ENCODE peak calls at places on chromosomes 3 and 15, in four cellular contexts. F, V, L and P are unnamed samples.

GRCh38 chr3:58288011-58288728 is 17.9 kb upstream of the RPP14 start:
- DNase-seq in F (no peak), V (no peak), L (no peak), P (no peak)

GRCh38 chr3:36786921-36787890 is 22.9 kb upstream of the DCLK3 start:
- DNase-seq in F (no peak), V (no peak), L (no peak), P (no peak)

GRCh38 chr15:55106155-55106554 is 90.6 kb downstream of the RSL24D1 start:
- DNase-seq in F (no peak), V (no peak), L (no peak), P (no peak)

GRCh38 chr15:80854104-80854503 is 74.9 kb downstream of the CEMIP start:
- DNase-seq in F (no peak), V (no peak), L (no peak), P (no peak)

GRCh38 chr15:75171408-75171807 is 30.3 kb upstream of the C15orf39 start:
- DNase-seq in F (peak; percentile 90), V (no peak), L (no peak), P (peak; percentile 60)

GRCh38 chr3:11642455-11643162 is 1.1 kb downstream of the VGLL4 start:
- DNase-seq in F (peak; percentile 81), V (peak; percentile 54), L (peak; percentile 29), P (peak; percentile 82)

GRCh38 chr15:91522609-91523332 is 330.7 kb upstream of the SLCO3A1 start:
- DNase-seq in F (peak; percentile 80), V (peak; percentile 4), L (no peak), P (peak; percentile 35)

GRCh38 chr3:169348981-169349942 is 314.2 kb downstream of the MECOM start:
- DNase-seq in F (peak; percentile 43), V (no peak), L (no peak), P (no peak)

GRCh38 chr3:114498779-114499370 is 205.0 kb downstream of the TIGIT start:
- DNase-seq in F (peak; percentile 81), V (peak; percentile 36), L (peak; percentile 38), P (no peak)

GRCh38 chr3:58585994-58586393 is 8.8 kb upstream of the FAM107A start:
- DNase-seq in F (no peak), V (peak; percentile 52), L (no peak), P (no peak)

GRCh38 chr15:67114846-67115521 is 49.6 kb downstream of the SMAD3 start:
- DNase-seq in F (peak; percentile 56), V (no peak), L (no peak), P (no peak)

GRCh38 chr3:190848891-190849290 is 13.6 kb downstream of the GMNC start:
- DNase-seq in F (no peak), V (no peak), L (no peak), P (no peak)

GRCh38 chr3:73576995-73577394 is 47.7 kb downstream of the PDZRN3 start:
- DNase-seq in F (peak; percentile 76), V (no peak), L (no peak), P (no peak)

GRCh38 chr3:111070772-111071256 is 802 bp upstream of the NECTIN3 start:
- DNase-seq in F (no peak), V (no peak), L (no peak), P (no peak)

GRCh38 chr3:42830437-42831320 is 21.4 kb downstream of the ACKR2 start:
- DNase-seq in F (peak; percentile 21), V (peak; percentile 77), L (no peak), P (no peak)

GRCh38 chr3:195543642-195544536 is 764 bp upstream of the PPP1R2 start:
- DNase-seq in F (no peak), V (peak; percentile 55), L (peak; percentile 24), P (no peak)

GRCh38 chr15:48090115-48090514 is 30.7 kb upstream of the SLC24A5 start:
- DNase-seq in F (no peak), V (no peak), L (no peak), P (no peak)

GRCh38 chr3:48899298-48899697 is 616 bp upstream of the SLC25A20 start:
- DNase-seq in F (no peak), V (no peak), L (no peak), P (peak; percentile 56)

GRCh38 chr3:187747506-187747905 is 2.2 kb upstream of the BCL6 start:
- DNase-seq in F (no peak), V (no peak), L (no peak), P (no peak)

GRCh38 chr3:187748050-187748481 is 2.8 kb upstream of the BCL6 start:
- DNase-seq in F (peak; percentile 78), V (peak; percentile 95), L (peak; percentile 96), P (peak; percentile 96)

GRCh38 chr3:187750513-187751123 is 5.3 kb upstream of the BCL6 start:
- DNase-seq in F (peak; percentile 20), V (peak; percentile 64), L (peak; percentile 54), P (peak; percentile 46)

GRCh38 chr3:187746479-187747335 is 1.4 kb upstream of the BCL6 start:
- DNase-seq in F (peak; percentile 49), V (peak; percentile 69), L (no peak), P (peak; percentile 60)

GRCh38 chr3:187750041-187750512 is 4.8 kb upstream of the BCL6 start:
- DNase-seq in F (peak; percentile 42), V (peak; percentile 66), L (peak; percentile 70), P (no peak)
- H3K9ac ChIP-seq in F (peak overlapping the region; percentile 34), V (no peak overlapping the region), L (no peak overlapping the region), P (no peak overlapping the region)

GRCh38 chr15:26771168-26771916 is 1.5 kb downstream of the GABRB3 start:
- DNase-seq in F (no peak), V (peak; percentile 94), L (peak; percentile 85), P (no peak)

GRCh38 chr15:26772588-26773484 is at the start of gene GABRB3:
- DNase-seq in F (no peak), V (peak; percentile 89), L (peak; percentile 59), P (no peak)

GRCh38 chr15:26773917-26774316 is 1.1 kb upstream of the GABRB3 start:
- DNase-seq in F (no peak), V (peak; percentile 69), L (peak; percentile 33), P (no peak)

GRCh38 chr15:26773485-26773877 is 615 bp upstream of the GABRB3 start:
- DNase-seq in F (no peak), V (peak; percentile 52), L (no peak), P (no peak)

DNA sequence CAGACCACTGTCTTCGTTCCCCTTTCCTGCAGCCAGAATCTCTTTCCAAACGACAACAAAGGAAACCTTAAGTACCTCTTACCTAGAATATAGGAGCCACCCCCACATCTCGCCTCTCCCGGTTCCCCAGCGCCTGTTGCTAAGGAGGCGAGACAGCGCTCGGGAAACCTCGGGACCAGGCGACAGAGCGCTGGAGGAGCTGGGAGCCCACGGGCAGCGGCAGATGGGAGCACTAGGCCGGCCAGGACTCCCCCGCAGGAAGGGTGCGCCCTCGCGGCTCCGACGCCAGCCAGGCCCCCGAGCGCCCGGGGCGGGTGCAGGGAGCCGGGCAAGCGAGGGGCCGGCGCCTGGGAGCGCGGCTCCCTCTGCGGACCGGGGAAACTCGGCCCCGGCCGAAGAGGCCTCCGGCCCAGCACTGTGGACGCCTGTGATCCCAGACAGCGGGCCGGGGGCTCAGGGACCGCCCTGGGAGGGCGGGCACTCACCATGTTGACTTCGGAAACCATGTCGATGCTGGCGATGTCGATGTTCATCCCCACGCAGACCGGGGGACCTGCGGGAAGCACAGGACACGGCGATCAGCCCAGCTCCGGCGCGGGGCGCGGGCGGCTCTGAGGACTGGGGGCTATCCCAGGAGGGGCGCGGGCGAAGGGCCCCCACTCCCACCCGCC is 814 bp downstream of the GABRB3 start:
- DNase-seq in F (no peak), V (no peak), L (peak; percentile 17), P (no peak)
- H3K4me3 ChIP-seq in F (no peak overlapping the region), V (peak overlapping the region; percentile 79), L (peak overlapping the region; percentile 94), P (no peak overlapping the region)

GRCh38 chr15:101378879-101379278 is 83.8 kb upstream of the SNRPA1 start:
- DNase-seq in F (no peak), V (no peak), L (no peak), P (no peak)
- H3K4me1 ChIP-seq in F (no peaks in the 10 kb centered on the region), V (peaks cover 4% of the 10 kb centered on the region), L (no peaks in the 10 kb centered on the region), P (peaks cover 27% of the 10 kb centered on the region)

DNA sequence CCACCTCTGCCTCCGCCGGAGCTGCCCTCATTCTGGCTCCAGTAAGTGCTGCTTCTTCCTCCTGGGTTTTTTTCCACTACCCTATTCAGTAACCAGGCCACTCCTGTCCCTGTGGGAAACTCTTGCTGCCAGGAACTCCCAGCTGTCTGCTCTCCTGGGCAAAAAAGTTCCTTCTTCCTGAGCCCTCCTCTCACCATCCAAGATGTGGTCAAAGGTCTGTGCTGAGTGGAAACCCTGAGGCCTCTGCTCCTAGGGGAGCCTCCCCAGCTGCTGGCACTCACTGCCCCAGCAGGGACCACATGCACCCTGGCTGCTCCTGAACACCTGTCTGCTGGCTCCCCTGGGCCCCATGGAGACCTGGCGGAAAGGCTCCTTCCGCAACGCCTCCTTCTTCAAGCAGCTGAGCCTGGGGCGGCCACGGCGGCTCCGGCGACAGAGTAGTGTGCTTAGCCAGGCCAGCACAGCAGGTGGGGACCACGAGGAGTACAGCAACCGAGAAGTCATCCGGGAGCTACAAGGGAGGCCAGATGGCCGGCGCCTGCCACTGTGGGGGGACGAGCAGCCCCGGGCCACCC is 454 bp downstream of the C15orf62 start:
- DNase-seq in F (no peak), V (no peak), L (no peak), P (peak; percentile 44)
- H3K9ac ChIP-seq in F (no peak overlapping the region), V (no peak overlapping the region), L (peak overlapping the region; percentile 44), P (peak overlapping the region; percentile 49)

GRCh38 chr3:23837691-23838090 is 31.9 kb downstream of the UBE2E1 start:
- DNase-seq in F (no peak), V (no peak), L (no peak), P (no peak)

GRCh38 chr3:23835087-23835486 is 29.3 kb downstream of the UBE2E1 start:
- DNase-seq in F (no peak), V (no peak), L (no peak), P (no peak)

GRCh38 chr3:23836536-23837230 is 30.9 kb downstream of the UBE2E1 start:
- DNase-seq in F (no peak), V (no peak), L (no peak), P (no peak)

GRCh38 chr3:23834082-23834870 is 28.5 kb downstream of the UBE2E1 start:
- DNase-seq in F (no peak), V (no peak), L (no peak), P (no peak)

GRCh38 chr3:23835807-23836206 is 30.1 kb downstream of the UBE2E1 start:
- DNase-seq in F (no peak), V (no peak), L (no peak), P (no peak)
- H3K4me3 ChIP-seq in F (no peak overlapping the region), V (no peak overlapping the region), L (no peak overlapping the region), P (no peak overlapping the region)

GRCh38 chr15:37004981-37005735 is 95.2 kb downstream of the MEIS2 start:
- DNase-seq in F (no peak), V (no peak), L (no peak), P (no peak)

GRCh38 chr15:37008205-37008604 is 92.1 kb downstream of the MEIS2 start:
- DNase-seq in F (no peak), V (no peak), L (no peak), P (no peak)

GRCh38 chr15:37004373-37004869 is 95.9 kb downstream of the MEIS2 start:
- DNase-seq in F (no peak), V (no peak), L (no peak), P (no peak)

GRCh38 chr15:37009288-37009687 is 91.1 kb downstream of the MEIS2 start:
- DNase-seq in F (no peak), V (no peak), L (no peak), P (no peak)

DNA sequence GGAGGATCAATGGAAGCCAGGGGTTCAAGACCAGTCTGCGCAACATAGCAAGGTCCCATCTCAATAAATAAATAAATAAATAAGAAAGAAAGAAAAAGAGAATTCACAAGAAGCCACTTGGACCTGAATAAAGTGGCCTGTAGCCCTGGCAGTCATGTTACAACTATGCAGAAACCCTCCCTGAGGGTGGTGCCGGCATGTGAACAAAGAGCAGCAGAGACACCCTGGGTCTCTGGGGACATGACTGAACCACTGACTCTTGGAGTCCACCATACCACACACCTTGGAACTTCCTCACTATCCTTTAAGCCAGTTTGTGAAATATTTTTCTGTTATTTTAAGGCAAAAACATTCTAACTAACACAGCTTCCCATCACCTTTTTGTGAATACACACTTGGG is 93.0 kb downstream of the MEIS2 start:
- DNase-seq in F (no peak), V (no peak), L (no peak), P (no peak)
- H3K4me1 ChIP-seq in F (no peaks in the 10 kb centered on the region), V (no peaks in the 10 kb centered on the region), L (no peaks in the 10 kb centered on the region), P (no peaks in the 10 kb centered on the region)